ENCODE peak calls at places on chromosomes 13 and 19, in four cellular contexts. One of them, this sample, is unnamed.

GRCh38 chr13:28387740-28388501 is 107.0 kb downstream of the FLT1 start:
- DNase-seq in osteoblast: no peak
- DNase-seq in CD8-positive, alpha-beta T cell: no peak
- DNase-seq in K562: no peak
- DNase-seq in this sample: no peak

GRCh38 chr13:32838985-32839384 is 177.2 kb upstream of the KL start:
- DNase-seq in CD8-positive, alpha-beta T cell: no peak
- DNase-seq in K562: no peak
- DNase-seq in osteoblast: no peak
- DNase-seq in this sample: no peak

GRCh38 chr13:79037197-79037596 is 368.9 kb downstream of the RBM26 start:
- DNase-seq in osteoblast: no peak
- DNase-seq in CD8-positive, alpha-beta T cell: no peak
- DNase-seq in K562: no peak
- DNase-seq in this sample: peak; percentile 10

GRCh38 chr13:33070713-33071112 is 54.5 kb downstream of the KL start:
- DNase-seq in K562: no peak
- DNase-seq in osteoblast: no peak
- DNase-seq in CD8-positive, alpha-beta T cell: no peak
- DNase-seq in this sample: no peak

GRCh38 chr19:4414144-4414799 is 11.8 kb downstream of the CHAF1A start:
- DNase-seq in osteoblast: no peak
- DNase-seq in CD8-positive, alpha-beta T cell: no peak
- DNase-seq in K562: no peak
- DNase-seq in this sample: no peak

GRCh38 chr13:94390881-94391280 is 88.6 kb downstream of the DCT start:
- DNase-seq in K562: no peak
- DNase-seq in CD8-positive, alpha-beta T cell: no peak
- DNase-seq in osteoblast: no peak
- DNase-seq in this sample: no peak

GRCh38 chr19:44587863-44588752 is 25.3 kb upstream of the IGSF23 start:
- DNase-seq in CD8-positive, alpha-beta T cell: no peak
- DNase-seq in K562: no peak
- DNase-seq in osteoblast: no peak
- DNase-seq in this sample: no peak

GRCh38 chr13:48255954-48256353 is 22.9 kb downstream of the ITM2B start:
- DNase-seq in CD8-positive, alpha-beta T cell: no peak
- DNase-seq in osteoblast: no peak
- DNase-seq in K562: no peak
- DNase-seq in this sample: no peak

GRCh38 chr13:50012396-50013169 is 2.7 kb upstream of the KCNRG start:
- DNase-seq in CD8-positive, alpha-beta T cell: no peak
- DNase-seq in osteoblast: no peak
- DNase-seq in K562: no peak
- DNase-seq in this sample: no peak

GRCh38 chr13:50016421-50016820 is 1.2 kb downstream of the KCNRG start:
- DNase-seq in CD8-positive, alpha-beta T cell: no peak
- DNase-seq in K562: no peak
- DNase-seq in osteoblast: no peak
- DNase-seq in this sample: no peak

GRCh38 chr13:50015750-50016149 is 506 bp downstream of the KCNRG start:
- DNase-seq in K562: no peak
- DNase-seq in osteoblast: no peak
- DNase-seq in CD8-positive, alpha-beta T cell: no peak
- DNase-seq in this sample: no peak

GRCh38 chr13:50015263-50015662 is at the start of gene KCNRG:
- DNase-seq in osteoblast: no peak
- DNase-seq in CD8-positive, alpha-beta T cell: no peak
- DNase-seq in K562: no peak
- DNase-seq in this sample: no peak

DNA sequence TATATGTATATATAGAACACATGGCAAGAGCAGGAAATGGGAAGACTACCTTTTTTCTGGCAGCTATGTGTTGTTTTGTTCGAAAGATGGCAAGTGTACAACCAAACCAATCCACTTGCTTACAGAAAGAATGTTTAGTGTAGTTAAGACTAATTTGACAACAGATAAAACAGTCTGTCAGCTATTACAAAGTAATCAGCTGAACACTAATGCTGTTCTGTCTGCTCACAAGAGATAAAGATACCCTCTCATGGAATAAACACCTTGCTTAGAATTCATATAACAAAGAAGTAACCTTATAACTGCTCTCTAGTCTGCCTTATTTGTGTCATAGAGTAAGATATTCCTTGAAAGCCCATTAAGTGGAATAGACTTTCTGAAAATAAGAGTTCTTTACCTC is 840 bp upstream of the KCNRG start:
- DNase-seq in K562: peak; percentile 10
- DNase-seq in CD8-positive, alpha-beta T cell: no peak
- DNase-seq in osteoblast: no peak
- DNase-seq in this sample: no peak
- H3K36me3 ChIP-seq in K562: peaks cover 39% of the 10 kb centered on the region
- H3K36me3 ChIP-seq in CD8-positive, alpha-beta T cell: peaks cover 8% of the 10 kb centered on the region
- H3K36me3 ChIP-seq in osteoblast: peaks cover 48% of the 10 kb centered on the region
- H3K36me3 ChIP-seq in this sample: peaks cover 4% of the 10 kb centered on the region

GRCh38 chr13:39855236-39855635 is 199.8 kb downstream of the COG6 start:
- DNase-seq in osteoblast: no peak
- DNase-seq in K562: no peak
- DNase-seq in CD8-positive, alpha-beta T cell: no peak
- DNase-seq in this sample: no peak
- H3K36me3 ChIP-seq in osteoblast: no peaks in the 10 kb centered on the region
- H3K36me3 ChIP-seq in K562: no peaks in the 10 kb centered on the region
- H3K36me3 ChIP-seq in CD8-positive, alpha-beta T cell: no peaks in the 10 kb centered on the region
- H3K36me3 ChIP-seq in this sample: no peaks in the 10 kb centered on the region

GRCh38 chr19:1914826-1915341 is 9.7 kb downstream of the ADAT3 start:
- DNase-seq in osteoblast: peak; percentile 58
- DNase-seq in CD8-positive, alpha-beta T cell: no peak
- DNase-seq in K562: no peak
- DNase-seq in this sample: no peak

GRCh38 chr19:1920644-1921043 is 15.4 kb downstream of the ADAT3 start:
- DNase-seq in CD8-positive, alpha-beta T cell: no peak
- DNase-seq in K562: no peak
- DNase-seq in osteoblast: peak; percentile 65
- DNase-seq in this sample: no peak

GRCh38 chr19:1918975-1919374 is 13.8 kb downstream of the ADAT3 start:
- DNase-seq in K562: no peak
- DNase-seq in osteoblast: peak; percentile 45
- DNase-seq in CD8-positive, alpha-beta T cell: no peak
- DNase-seq in this sample: no peak

GRCh38 chr19:1921326-1921725 is 16.1 kb downstream of the ADAT3 start:
- DNase-seq in K562: no peak
- DNase-seq in CD8-positive, alpha-beta T cell: no peak
- DNase-seq in osteoblast: peak; percentile 31
- DNase-seq in this sample: no peak

GRCh38 chr19:1917926-1918325 is 12.7 kb downstream of the ADAT3 start:
- DNase-seq in osteoblast: peak; percentile 58
- DNase-seq in K562: no peak
- DNase-seq in CD8-positive, alpha-beta T cell: no peak
- DNase-seq in this sample: peak; percentile 30
- H3K36me3 ChIP-seq in osteoblast: peaks cover 38% of the 10 kb centered on the region
- H3K36me3 ChIP-seq in K562: peaks cover 73% of the 10 kb centered on the region
- H3K36me3 ChIP-seq in CD8-positive, alpha-beta T cell: peaks cover 6% of the 10 kb centered on the region
- H3K36me3 ChIP-seq in this sample: peaks cover 9% of the 10 kb centered on the region

DNA sequence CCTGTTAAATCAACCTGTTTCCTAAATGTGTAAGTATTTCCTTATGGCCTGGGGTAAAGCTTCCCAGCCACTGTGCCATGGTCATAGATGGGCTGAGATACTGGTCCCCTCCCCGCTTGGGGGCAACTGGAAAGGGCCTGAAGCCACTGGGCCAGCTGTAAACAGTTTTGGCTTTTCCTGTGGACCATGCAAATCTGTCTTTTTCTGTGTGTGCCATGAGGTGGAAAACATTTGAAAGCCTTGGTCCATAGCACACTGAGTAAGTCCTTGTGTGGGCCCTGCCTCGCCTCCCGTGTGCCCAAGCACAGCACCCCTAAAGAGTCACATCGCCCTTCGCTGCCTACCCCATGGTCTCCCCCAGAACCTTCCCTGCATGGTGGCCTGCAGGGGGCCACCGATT is 52.3 kb upstream of the GPR183 start:
- DNase-seq in CD8-positive, alpha-beta T cell: no peak
- DNase-seq in osteoblast: no peak
- DNase-seq in K562: no peak
- DNase-seq in this sample: peak; percentile 49
- H3K36me3 ChIP-seq in CD8-positive, alpha-beta T cell: no peaks in the 10 kb centered on the region
- H3K36me3 ChIP-seq in osteoblast: peaks cover 6% of the 10 kb centered on the region
- H3K36me3 ChIP-seq in K562: peaks cover 50% of the 10 kb centered on the region
- H3K36me3 ChIP-seq in this sample: peaks cover 3% of the 10 kb centered on the region

GRCh38 chr19:56400485-56400884 is 3.6 kb upstream of the ZNF583 start:
- DNase-seq in K562: no peak
- DNase-seq in osteoblast: no peak
- DNase-seq in CD8-positive, alpha-beta T cell: no peak
- DNase-seq in this sample: no peak
- H3K36me3 ChIP-seq in K562: no peaks in the 10 kb centered on the region
- H3K36me3 ChIP-seq in osteoblast: no peaks in the 10 kb centered on the region
- H3K36me3 ChIP-seq in CD8-positive, alpha-beta T cell: no peaks in the 10 kb centered on the region
- H3K36me3 ChIP-seq in this sample: peaks cover 6% of the 10 kb centered on the region

GRCh38 chr19:16417660-16418596 is 53.8 kb downstream of the EPS15L1 start:
- DNase-seq in K562: peak; percentile 87
- DNase-seq in osteoblast: peak; percentile 98
- DNase-seq in CD8-positive, alpha-beta T cell: peak; percentile 82
- DNase-seq in this sample: peak; percentile 98

GRCh38 chr19:16418597-16418962 is 53.2 kb downstream of the EPS15L1 start:
- DNase-seq in K562: no peak
- DNase-seq in CD8-positive, alpha-beta T cell: no peak
- DNase-seq in osteoblast: peak; percentile 52
- DNase-seq in this sample: no peak

GRCh38 chr19:16415806-16416205 is 56.0 kb downstream of the EPS15L1 start:
- DNase-seq in K562: no peak
- DNase-seq in CD8-positive, alpha-beta T cell: no peak
- DNase-seq in osteoblast: peak; percentile 26
- DNase-seq in this sample: no peak

GRCh38 chr19:16416996-16417395 is 54.8 kb downstream of the EPS15L1 start:
- DNase-seq in K562: no peak
- DNase-seq in osteoblast: peak; percentile 47
- DNase-seq in CD8-positive, alpha-beta T cell: no peak
- DNase-seq in this sample: no peak

DNA sequence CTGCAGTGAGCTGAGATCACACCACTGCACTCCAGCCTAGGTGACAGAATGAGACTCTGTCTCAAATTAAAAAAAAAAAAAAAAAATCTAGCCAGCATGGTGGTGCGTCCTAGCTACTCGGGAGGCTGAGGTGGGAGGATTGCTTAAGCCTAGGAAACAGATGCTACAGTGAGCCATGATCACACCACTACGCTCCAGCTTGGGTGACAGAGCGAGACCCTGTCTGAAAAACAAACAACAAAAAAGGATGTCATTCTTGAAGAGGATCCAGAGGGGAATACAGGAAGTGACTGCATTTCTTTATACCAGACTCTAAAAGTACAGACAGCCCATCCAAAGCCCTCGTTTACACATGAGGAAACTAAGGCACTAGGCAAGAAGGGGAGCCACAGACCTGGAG is 55.2 kb downstream of the EPS15L1 start:
- DNase-seq in CD8-positive, alpha-beta T cell: no peak
- DNase-seq in K562: no peak
- DNase-seq in osteoblast: no peak
- DNase-seq in this sample: no peak
- H3K36me3 ChIP-seq in CD8-positive, alpha-beta T cell: peaks cover 24% of the 10 kb centered on the region
- H3K36me3 ChIP-seq in K562: peaks cover 68% of the 10 kb centered on the region
- H3K36me3 ChIP-seq in osteoblast: peaks cover 55% of the 10 kb centered on the region
- H3K36me3 ChIP-seq in this sample: peaks cover 21% of the 10 kb centered on the region

GRCh38 chr13:36710396-36710795 is 36.6 kb downstream of the SERTM1 start:
- DNase-seq in osteoblast: no peak
- DNase-seq in K562: no peak
- DNase-seq in CD8-positive, alpha-beta T cell: no peak
- DNase-seq in this sample: no peak
- H3K36me3 ChIP-seq in osteoblast: no peaks in the 10 kb centered on the region
- H3K36me3 ChIP-seq in K562: no peaks in the 10 kb centered on the region
- H3K36me3 ChIP-seq in CD8-positive, alpha-beta T cell: no peaks in the 10 kb centered on the region
- H3K36me3 ChIP-seq in this sample: no peaks in the 10 kb centered on the region

This sample was measured in H7.